ENCODE peak calls at places on chromosomes 1 and 21, in seven cellular contexts. B is right atrium auricular region, O is tibial artery, D is A549, H is body of pancreas, R is left ventricle myocardium inferior, S is lower lobe of right lung. Q is an unnamed sample. For H3K4me1 and H3K9me3, the result is how much of the 10 kb centered on the place peaks cover.

GRCh38 chr21:40054403-40054802 is 187.2 kb downstream of the PCP4 start:
- DNase-seq in B (peak), O (peak), D (no peak), H (peak), R (no peak), S (peak), Q (no peak)

GRCh38 chr1:25003000-25003399 is 72.9 kb upstream of the RUNX3 start:
- DNase-seq in B (no peak), O (no peak), D (no peak), H (no peak), R (no peak), S (no peak), Q (no peak)

GRCh38 chr1:47677241-47677940 is 239.5 kb downstream of the FOXD2 start:
- DNase-seq in B (peak), O (no peak), D (no peak), H (no peak), R (no peak), S (no peak), Q (no peak)

GRCh38 chr1:245378352-245379144 is 223.8 kb downstream of the KIF26B start:
- DNase-seq in B (no peak), O (no peak), D (no peak), H (no peak), R (no peak), S (no peak), Q (no peak)

GRCh38 chr1:166933633-166934032 is 41.7 kb downstream of the ILDR2 start:
- DNase-seq in B (no peak), O (no peak), D (no peak), H (no peak), R (no peak), S (no peak), Q (no peak)

GRCh38 chr1:65528104-65528503 is 107.6 kb downstream of the LEPR start:
- DNase-seq in B (no peak), O (no peak), D (no peak), H (no peak), R (no peak), S (no peak), Q (peak)

GRCh38 chr1:25610822-25611630 is 5.6 kb upstream of the MAN1C1 start:
- DNase-seq in B (no peak), O (no peak), D (no peak), H (no peak), R (no peak), S (no peak), Q (no peak)

GRCh38 chr1:87252406-87252805 is 76.3 kb upstream of the LMO4 start:
- DNase-seq in B (no peak), O (no peak), D (no peak), H (no peak), R (no peak), S (no peak), Q (no peak)

GRCh38 chr1:25232866-25233784 is 823 bp upstream of the SYF2 start:
- DNase-seq in B (peak), O (peak), D (peak), H (peak), R (peak), S (peak), Q (peak)

GRCh38 chr1:204731509-204731908 is 46.0 kb upstream of the LRRN2 start:
- DNase-seq in B (peak), O (no peak), D (no peak), H (no peak), R (no peak), S (no peak), Q (no peak)

GRCh38 chr1:7432896-7433380 is 338.2 kb upstream of the VAMP3 start:
- DNase-seq in B (no peak), O (no peak), D (no peak), H (no peak), R (no peak), S (peak), Q (no peak)

GRCh38 chr21:29827236-29827635 is 112.6 kb downstream of the GRIK1 start:
- DNase-seq in B (no peak), O (no peak), D (no peak), H (no peak), R (no peak), S (no peak), Q (no peak)

GRCh38 chr1:38077523-38078147 is 31.0 kb upstream of the POU3F1 start:
- DNase-seq in B (no peak), O (no peak), D (no peak), H (no peak), R (no peak), S (no peak), Q (no peak)

GRCh38 chr1:103211073-103211472 is 102.8 kb upstream of the COL11A1 start:
- DNase-seq in B (no peak), O (no peak), D (no peak), H (no peak), R (no peak), S (no peak), Q (no peak)

GRCh38 chr1:43049487-43049886 is 90.8 kb upstream of the SLC2A1 start:
- DNase-seq in B (no peak), O (no peak), D (no peak), H (no peak), R (no peak), S (no peak), Q (no peak)

GRCh38 chr1:28070725-28071593 is 17.5 kb downstream of the EYA3 start:
- DNase-seq in B (no peak), O (no peak), D (no peak), H (no peak), R (no peak), S (no peak), Q (no peak)

GRCh38 chr1:112530832-112531231 is 22.1 kb downstream of the WNT2B start:
- DNase-seq in B (no peak), O (no peak), D (no peak), H (no peak), R (no peak), S (no peak), Q (no peak)

GRCh38 chr1:156816561-156817328 is at the start of gene SH2D2A:
- DNase-seq in B (peak), O (peak), D (no peak), H (peak), R (no peak), S (peak), Q (peak)

GRCh38 chr1:167482184-167482583 is 36.1 kb downstream of the CD247 start:
- DNase-seq in B (no peak), O (no peak), D (no peak), H (no peak), R (no peak), S (no peak), Q (no peak)

GRCh38 chr1:50873458-50874187 is 86.4 kb downstream of the FAF1 start:
- DNase-seq in B (peak), O (no peak), D (peak), H (peak), R (peak), S (peak), Q (peak)

GRCh38 chr1:1136547-1137230 is 20.8 kb upstream of the C1orf159 start:
- DNase-seq in B (no peak), O (no peak), D (no peak), H (peak), R (no peak), S (peak), Q (no peak)

GRCh38 chr21:45479691-45480675 is 62.3 kb downstream of the SLC19A1 start:
- DNase-seq in B (no peak), O (no peak), D (no peak), H (no peak), R (no peak), S (no peak), Q (no peak)

GRCh38 chr1:226486163-226486562 is 62.4 kb upstream of the STUM start:
- DNase-seq in B (no peak), O (no peak), D (no peak), H (no peak), R (no peak), S (no peak), Q (no peak)

GRCh38 chr1:61973100-61973837 is 221.4 kb upstream of the L1TD1 start:
- DNase-seq in B (no peak), O (no peak), D (no peak), H (no peak), R (no peak), S (no peak), Q (no peak)

GRCh38 chr1:20727746-20728316 is 4.7 kb downstream of the SH2D5 start:
- DNase-seq in B (peak), O (no peak), D (no peak), H (no peak), R (no peak), S (no peak), Q (peak)

GRCh38 chr1:226763741-226764264 is 24.7 kb upstream of the ITPKB start:
- DNase-seq in B (no peak), O (no peak), D (peak), H (no peak), R (no peak), S (no peak), Q (peak)

GRCh38 chr1:203017707-203018106 is 8.6 kb upstream of the PPFIA4 start:
- DNase-seq in B (no peak), O (no peak), D (no peak), H (no peak), R (no peak), S (no peak), Q (no peak)

GRCh38 chr1:46041974-46042373 is 90.5 kb downstream of the PIK3R3 start:
- DNase-seq in B (no peak), O (no peak), D (no peak), H (peak), R (no peak), S (no peak), Q (no peak)

GRCh38 chr1:227358079-227358358 is 39.7 kb upstream of the CDC42BPA start:
- DNase-seq in B (no peak), O (no peak), D (no peak), H (no peak), R (no peak), S (no peak), Q (no peak)

GRCh38 chr1:22380024-22380785 is 71.4 kb upstream of the ZBTB40 start:
- DNase-seq in B (no peak), O (no peak), D (peak), H (no peak), R (no peak), S (no peak), Q (no peak)

GRCh38 chr1:40948741-40949528 is 30.6 kb upstream of the CTPS1 start:
- DNase-seq in B (peak), O (peak), D (peak), H (peak), R (no peak), S (no peak), Q (peak)

GRCh38 chr1:228003461-228004330 is 3.1 kb upstream of the WNT3A start:
- DNase-seq in B (peak), O (no peak), D (no peak), H (no peak), R (no peak), S (no peak), Q (no peak)

GRCh38 chr1:210099921-210100320 is 132.7 kb upstream of the SERTAD4 start:
- DNase-seq in B (no peak), O (no peak), D (no peak), H (no peak), R (no peak), S (no peak), Q (no peak)

GRCh38 chr1:109640285-109640865 is 15.5 kb upstream of the GSTM4 start:
- DNase-seq in B (peak), O (peak), D (no peak), H (peak), R (peak), S (peak), Q (peak)

GRCh38 chr1:234954613-234955012 is 174.0 kb downstream of the TOMM20 start:
- DNase-seq in B (no peak), O (no peak), D (no peak), H (no peak), R (no peak), S (no peak), Q (no peak)

GRCh38 chr1:226525750-226526149 is 22.8 kb upstream of the STUM start:
- DNase-seq in B (no peak), O (no peak), D (no peak), H (no peak), R (no peak), S (no peak), Q (no peak)

GRCh38 chr21:27219068-27219467 is 252.2 kb upstream of the ADAMTS5 start:
- DNase-seq in B (no peak), O (no peak), D (no peak), H (no peak), R (no peak), S (no peak), Q (no peak)

GRCh38 chr21:27212444-27212843 is 245.6 kb upstream of the ADAMTS5 start:
- DNase-seq in B (no peak), O (no peak), D (no peak), H (no peak), R (no peak), S (no peak), Q (no peak)

DNA sequence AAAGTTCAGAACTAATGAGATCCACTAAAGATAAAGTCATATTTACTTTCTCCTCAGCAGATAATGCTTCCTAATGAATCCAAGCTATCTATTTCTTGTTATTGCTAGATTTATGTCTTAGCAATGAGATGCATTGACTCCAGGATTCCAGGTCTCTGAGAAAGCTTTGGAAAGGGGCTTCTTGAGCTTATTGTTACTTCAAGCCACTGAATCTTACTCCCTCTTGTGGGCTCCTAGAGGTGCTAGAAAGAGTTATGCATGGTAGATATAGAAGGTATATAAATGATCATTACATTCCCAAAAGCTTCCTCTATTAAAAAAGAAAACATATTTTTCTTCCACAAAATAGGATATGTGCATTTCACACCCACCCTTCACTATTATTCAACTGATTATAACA is 246.4 kb upstream of the ADAMTS5 start:
- DNase-seq in B (no peak), O (no peak), D (no peak), H (no peak), R (no peak), S (no peak), Q (peak)
- TF ChIP-seq CTCF in B (no peak), O (no peak), D (no peak), H (no peak), R (peak), S (no peak), Q (peak)

GRCh38 chr21:36699546-36700294 is 805 bp downstream of the SIM2 start:
- DNase-seq in B (no peak), O (no peak), D (no peak), H (no peak), R (no peak), S (no peak), Q (no peak)
- H3K4me1 ChIP-seq in B (under half), O (under half), D (under half), H (half or more), R (half or more), S (half or more), Q (under half)

GRCh38 chr1:74362691-74363090 is 127.5 kb downstream of the TNNI3K start:
- DNase-seq in B (no peak), O (no peak), D (no peak), H (no peak), R (no peak), S (no peak), Q (no peak)

GRCh38 chr1:74363220-74363619 is 128.0 kb downstream of the TNNI3K start:
- DNase-seq in B (no peak), O (no peak), D (no peak), H (no peak), R (peak), S (no peak), Q (no peak)

DNA sequence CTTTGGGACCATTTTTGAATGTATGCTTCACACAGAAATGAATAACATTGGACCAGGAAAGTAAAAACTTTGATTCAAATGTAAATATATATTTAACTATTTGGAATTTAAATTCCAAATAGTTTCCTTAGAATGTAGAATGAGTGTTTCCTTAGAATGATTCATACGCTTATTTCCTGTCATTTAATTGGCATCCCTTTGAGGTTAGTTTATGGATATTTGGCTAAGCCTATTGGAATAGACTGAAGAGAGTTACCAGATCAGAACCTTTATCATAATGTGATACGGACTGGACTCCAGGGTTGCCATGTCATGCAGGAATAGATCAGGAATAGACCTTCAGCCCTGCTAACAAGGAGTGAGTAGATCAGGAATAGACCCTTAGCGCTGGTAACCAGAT is 133.1 kb downstream of the TNNI3K start:
- DNase-seq in B (no peak), O (no peak), D (no peak), H (no peak), R (no peak), S (no peak), Q (no peak)
- H3K9me3 ChIP-seq in B (under half), O (under half), D (under half), H (under half), R (under half), S (under half), Q (under half)

GRCh38 chr1:17765444-17766411 is 10.6 kb downstream of the ACTL8 start:
- DNase-seq in B (no peak), O (no peak), D (peak), H (peak), R (no peak), S (no peak), Q (no peak)
- TF ChIP-seq CTCF in B (no peak), O (no peak), D (no peak), H (no peak), R (no peak), S (no peak), Q (no peak)

GRCh38 chr1:67736750-67737149 is 51.7 kb downstream of the GADD45A start:
- DNase-seq in B (no peak), O (no peak), D (no peak), H (no peak), R (no peak), S (no peak), Q (no peak)
- H3K4me1 ChIP-seq in B (under half), O (half or more), D (half or more), H (under half), R (half or more), S (under half), Q (under half)

DNA sequence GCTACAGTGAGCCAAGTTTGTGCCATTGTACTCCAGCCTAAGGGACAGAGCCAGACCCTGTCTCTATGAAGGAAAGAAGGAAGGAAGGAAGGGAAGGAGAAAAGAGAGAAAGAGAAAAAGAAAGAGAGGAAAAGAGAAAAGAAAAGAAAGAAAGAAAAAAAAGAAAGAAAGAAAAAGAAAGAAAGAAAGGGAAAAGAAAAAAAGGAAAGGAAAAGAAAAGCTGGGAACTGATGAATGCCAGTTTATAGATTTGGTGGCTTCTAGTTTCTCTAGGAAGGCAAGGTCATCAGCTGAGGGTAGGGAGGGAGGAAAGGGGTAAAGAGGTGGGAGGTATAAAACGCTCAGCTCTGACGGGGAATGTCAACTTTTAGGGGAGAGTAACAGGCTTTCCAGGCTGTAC is 62.3 kb upstream of the AKT3 start:
- DNase-seq in B (no peak), O (no peak), D (no peak), H (no peak), R (no peak), S (no peak), Q (no peak)
- H3K9me3 ChIP-seq in B (under half), O (under half), D (under half), H (under half), R (under half), S (under half), Q (under half)

DNA sequence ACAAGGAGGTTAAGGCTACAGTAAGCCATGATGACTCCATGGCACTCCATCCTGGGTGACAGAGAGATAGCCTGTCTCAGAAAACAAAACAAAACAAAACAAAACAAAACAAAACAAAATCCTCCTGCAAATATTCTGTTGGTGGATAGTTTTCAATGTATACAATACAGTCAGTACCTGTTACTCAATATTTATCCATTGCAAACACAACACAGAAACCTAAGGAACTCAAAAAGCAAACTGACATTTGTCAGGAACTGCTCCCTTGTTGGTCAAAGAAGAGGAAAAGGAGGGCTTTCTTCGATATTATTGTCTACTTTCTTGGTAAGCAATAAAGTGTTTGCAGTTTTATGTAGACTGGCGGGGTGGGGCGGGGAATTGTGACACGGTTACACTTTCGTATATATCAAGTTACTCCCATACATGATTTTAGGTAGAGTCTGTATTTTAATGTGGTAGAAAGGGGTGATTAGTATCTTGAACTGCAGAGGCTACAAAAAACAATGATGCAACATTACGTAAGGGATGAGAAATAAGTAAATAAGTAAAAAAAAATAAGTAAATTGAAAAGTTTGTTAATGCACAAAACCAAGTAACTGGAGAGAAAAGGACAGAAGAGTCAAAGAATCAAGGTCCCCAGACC is 31.8 kb downstream of the APP start:
- DNase-seq in B (no peak), O (no peak), D (no peak), H (no peak), R (no peak), S (no peak), Q (no peak)
- TF ChIP-seq CTCF in B (no peak), O (no peak), D (no peak), H (no peak), R (no peak), S (no peak), Q (no peak)